ENCODE peak calls at places on chromosomes 1 and 21, in nine cellular contexts. D is AG09319; U is mesendoderm; T is NAMALWA; C is tibial artery; V is activated CD8-positive, alpha-beta memory T cell treated with anti-CD3 and anti-CD28 coated beads, Interleukin-2, amount 10 ng/mL, durations not matched to agents 7 days and 5 days; J is D341Med; O is anterior cingulate cortex; K is M059J. H is an unnamed sample.

GRCh38 chr1:169368406-169368769 is 393 bp downstream of the BLZF1 start:
- DNase-seq in D (no peak), U (no peak), T (peak), C (no peak), V (peak), J (peak), O (no peak), K (no peak), H (no peak)

GRCh38 chr1:26822737-26823395 is 3.6 kb upstream of the ZDHHC18 start:
- DNase-seq in D (no peak), U (peak), T (no peak), C (no peak), V (no peak), J (no peak), O (no peak), K (no peak), H (no peak)

GRCh38 chr1:107525146-107525545 is 384.3 kb downstream of the NTNG1 start:
- DNase-seq in D (no peak), U (peak), T (no peak), C (no peak), V (no peak), J (no peak), O (no peak), K (peak), H (no peak)

GRCh38 chr1:114154963-114155322 is 1.3 kb upstream of the SYT6 start:
- DNase-seq in D (peak), U (peak), T (no peak), C (no peak), V (no peak), J (no peak), O (no peak), K (peak), H (no peak)

GRCh38 chr1:17774452-17774851 is 19.3 kb downstream of the ACTL8 start:
- DNase-seq in D (no peak), U (no peak), T (no peak), C (no peak), V (no peak), J (no peak), O (no peak), K (no peak), H (no peak)

GRCh38 chr21:42314616-42315295 is 453 bp downstream of the TFF3 start:
- DNase-seq in D (no peak), U (no peak), T (no peak), C (no peak), V (peak), J (no peak), O (no peak), K (no peak), H (no peak)

GRCh38 chr1:66503841-66504470 is 30.0 kb upstream of the SGIP1 start:
- DNase-seq in D (no peak), U (peak), T (peak), C (no peak), V (peak), J (peak), O (no peak), K (peak), H (peak)

GRCh38 chr1:199723557-199723956 is 304.0 kb upstream of the NR5A2 start:
- DNase-seq in D (peak), U (no peak), T (no peak), C (no peak), V (no peak), J (no peak), O (no peak), K (no peak), H (no peak)

GRCh38 chr21:35084869-35085268 is 35.8 kb upstream of the RUNX1 start:
- DNase-seq in D (peak), U (no peak), T (no peak), C (no peak), V (no peak), J (no peak), O (no peak), K (peak), H (no peak)

GRCh38 chr1:228379666-228380065 is 27.0 kb downstream of the TRIM11 start:
- DNase-seq in D (no peak), U (no peak), T (no peak), C (peak), V (no peak), J (no peak), O (no peak), K (no peak), H (no peak)

GRCh38 chr1:232554431-232554830 is 75.5 kb downstream of the SIPA1L2 start:
- DNase-seq in D (no peak), U (no peak), T (no peak), C (no peak), V (no peak), J (no peak), O (no peak), K (no peak), H (no peak)

H was measured in lung.